ENCODE peak calls at places on chromosomes 5 and 9, in four cellular contexts. B, V, E and J are unnamed samples.

GRCh38 chr9:136881691-136882108 is 4.6 kb upstream of the TRAF2 start:
- DNase-seq in E (no peak), B (peak), V (no peak), J (no peak)

GRCh38 chr9:29129763-29130162 is 1556.5 kb upstream of the C9orf72 start:
- DNase-seq in B (no peak), V (no peak), E (no peak), J (no peak)

GRCh38 chr9:114607671-114608524 is 3.2 kb upstream of the TMEM268 start:
- DNase-seq in V (no peak), B (no peak), E (no peak), J (no peak)

GRCh38 chr5:147190236-147190815 is 44.5 kb upstream of the STK32A start:
- DNase-seq in V (no peak), B (no peak), E (no peak), J (no peak)

GRCh38 chr9:130869250-130869649 is 27.4 kb downstream of the QRFP start:
- DNase-seq in V (peak), B (no peak), E (no peak), J (no peak)

GRCh38 chr5:143887302-143887638 is 75.3 kb downstream of the HMHB1 start:
- DNase-seq in B (no peak), V (no peak), E (no peak), J (no peak)

GRCh38 chr5:112957970-112958773 is 18.4 kb upstream of the DCP2 start:
- DNase-seq in B (peak), E (no peak), V (peak), J (peak)

GRCh38 chr9:133682961-133683493 is 46.9 kb downstream of the DBH start:
- DNase-seq in E (no peak), V (no peak), B (no peak), J (no peak)

GRCh38 chr5:142674438-142675210 is 11.3 kb downstream of the FGF1 start:
- DNase-seq in E (no peak), B (no peak), V (no peak), J (no peak)

GRCh38 chr5:141349917-141350619 is at the start of gene PCDHGB1:
- DNase-seq in B (peak), E (peak), V (peak), J (no peak)

GRCh38 chr5:57824047-57824446 is 341.4 kb upstream of the ACTBL2 start:
- DNase-seq in B (no peak), E (no peak), V (no peak), J (peak)

GRCh38 chr9:35619800-35620158 is 1.6 kb upstream of the CD72 start:
- DNase-seq in V (no peak), E (no peak), B (no peak), J (no peak)

GRCh38 chr9:123725389-123725788 is 204.5 kb downstream of the DENND1A start:
- DNase-seq in V (no peak), B (no peak), E (no peak), J (no peak)

GRCh38 chr5:175558801-175559480 is 80.6 kb downstream of the SFXN1 start:
- DNase-seq in V (no peak), E (no peak), B (no peak), J (no peak)

GRCh38 chr9:88746744-88747398 is 211.9 kb downstream of the NXNL2 start:
- DNase-seq in B (no peak), E (no peak), V (no peak), J (no peak)

GRCh38 chr9:16396389-16396788 is 474.1 kb downstream of the BNC2 start:
- DNase-seq in B (no peak), V (no peak), E (no peak), J (no peak)

GRCh38 chr5:112160652-112161391 is 258.3 kb downstream of the EPB41L4A start:
- DNase-seq in E (peak), V (peak), B (peak), J (peak)

GRCh38 chr5:124742983-124743533 is 3.4 kb downstream of the ZNF608 start:
- DNase-seq in V (no peak), E (peak), B (peak), J (peak)

GRCh38 chr5:108579236-108579635 is 168.5 kb upstream of the FER start:
- DNase-seq in V (no peak), B (no peak), E (no peak), J (no peak)

GRCh38 chr5:104998572-104998971 is 1436.0 kb upstream of the NUDT12 start:
- DNase-seq in B (no peak), E (no peak), V (no peak), J (no peak)

GRCh38 chr9:70805953-70806352 is 315.5 kb downstream of the TRPM3 start:
- DNase-seq in E (no peak), V (no peak), B (no peak), J (no peak)

GRCh38 chr5:318341-318897 is 3.1 kb upstream of the AHRR start:
- DNase-seq in V (no peak), E (no peak), B (no peak), J (peak)

GRCh38 chr5:158953929-158954534 is 145.7 kb downstream of the EBF1 start:
- DNase-seq in B (no peak), E (no peak), V (no peak), J (no peak)

DNA sequence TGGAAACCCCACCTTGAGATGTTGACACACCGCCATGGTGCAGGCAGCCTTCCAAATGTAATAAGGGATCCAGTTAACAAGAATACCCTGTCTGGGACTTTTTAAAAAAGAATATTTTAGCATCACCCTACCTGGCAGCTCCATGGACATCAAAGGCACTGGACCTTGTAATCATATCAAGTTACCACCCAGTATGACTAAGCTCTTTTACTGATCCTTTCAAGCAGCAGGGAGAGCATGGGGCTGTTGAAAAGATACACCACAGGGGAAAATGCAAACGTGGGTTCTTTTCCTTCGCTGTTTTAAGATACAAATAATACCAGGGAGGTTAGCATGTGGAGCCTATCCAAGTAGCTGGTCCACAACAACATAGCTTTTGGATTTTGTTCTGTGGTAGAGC is 211.2 kb downstream of the SAXO1 start:
- DNase-seq in V (no peak), E (no peak), B (peak), J (no peak)
- TF ChIP-seq JUND in V (no peak), E (no peak), B (no peak), J (no peak)

GRCh38 chr5:78533356-78533755 is 115.2 kb downstream of the LHFPL2 start:
- DNase-seq in V (peak), B (peak), E (no peak), J (no peak)
- TF ChIP-seq FOSL1 in V (no peak), B (no peak), E (no peak), J (no peak)

DNA sequence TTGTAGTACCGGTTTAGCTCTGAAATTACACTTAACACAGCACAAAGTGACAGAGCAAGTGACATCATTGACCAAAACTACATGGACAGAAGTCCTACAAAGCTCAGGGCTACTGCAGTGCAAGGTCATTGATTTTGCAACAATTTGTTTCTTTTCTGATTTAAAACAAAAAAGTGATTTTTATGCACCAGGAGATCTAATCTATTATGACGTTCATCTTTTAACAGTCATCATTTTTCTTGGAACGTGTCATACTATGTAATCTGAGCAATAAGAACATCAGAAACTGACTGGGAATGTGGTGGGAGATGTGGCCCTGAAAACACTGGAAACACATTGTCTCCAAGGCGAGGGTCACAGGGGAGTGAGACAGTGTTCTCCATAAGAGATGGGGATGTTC is 17.4 kb upstream of the ZFAND5 start:
- DNase-seq in V (no peak), B (no peak), E (no peak), J (no peak)
- TF ChIP-seq JUND in V (no peak), B (no peak), E (no peak), J (no peak)

GRCh38 chr9:119556129-119556875 is 187.1 kb upstream of the BRINP1 start:
- DNase-seq in E (peak), B (peak), V (peak), J (no peak)
- TF ChIP-seq FOSL1 in E (no peak), B (no peak), V (no peak), J (no peak)

GRCh38 chr5:131644822-131645221 is 9.8 kb upstream of the RAPGEF6 start:
- DNase-seq in E (no peak), V (no peak), B (no peak), J (peak)
- TF ChIP-seq JUND in E (no peak), V (no peak), B (no peak), J (no peak)